ENCODE peak calls at places on chromosome 2, in eight cellular contexts. M is K562, A is adrenal gland, T is breast epithelium, U is sigmoid colon, Q is right lobe of liver, S is tibial nerve, L is stomach. I is an unnamed sample.

GRCh38 chr2:38215511-38215910 is 139.6 kb upstream of the CYP1B1 start:
- DNase-seq in T (no peak), A (no peak), U (no peak), Q (no peak), S (no peak), M (no peak), L (no peak), I (no peak)

GRCh38 chr2:165791811-165792454 is 2.1 kb downstream of the GALNT3 start:
- DNase-seq in S (no peak), T (no peak), Q (no peak), M (no peak), U (no peak), A (no peak), L (no peak), I (no peak)

GRCh38 chr2:130374587-130375290 is 18.9 kb downstream of the PTPN18 start:
- DNase-seq in A (no peak), M (peak; percentile 43), S (no peak), Q (no peak), U (peak; percentile 56), T (no peak), L (no peak), I (peak; percentile 15)

GRCh38 chr2:20019747-20020146 is 7.3 kb upstream of the MATN3 start:
- DNase-seq in M (no peak), U (no peak), Q (no peak), A (no peak), S (no peak), T (no peak), L (no peak), I (no peak)

GRCh38 chr2:129887688-129888266 is 91.7 kb upstream of the RAB6C start:
- DNase-seq in L (peak; percentile 11), U (no peak), T (no peak), S (no peak), M (no peak), Q (no peak), A (no peak), I (no peak)

GRCh38 chr2:175012516-175012915 is 7.3 kb upstream of the CHN1 start:
- DNase-seq in S (no peak), U (no peak), M (no peak), L (no peak), Q (no peak), T (no peak), A (no peak), I (no peak)

GRCh38 chr2:45394216-45394615 is 216.9 kb downstream of the SRBD1 start:
- DNase-seq in A (no peak), L (no peak), U (no peak), M (no peak), S (no peak), Q (no peak), T (no peak), I (no peak)

GRCh38 chr2:189265696-189266320 is 86.2 kb upstream of the COL5A2 start:
- DNase-seq in L (no peak), M (no peak), U (no peak), Q (no peak), T (no peak), S (no peak), A (no peak), I (no peak)

GRCh38 chr2:241148891-241149674 is at the start of gene PASK:
- DNase-seq in Q (peak; percentile 97), M (peak; percentile 94), T (peak; percentile 93), L (peak; percentile 96), S (peak; percentile 84), A (peak; percentile 92), U (peak; percentile 97), I (peak; percentile 96)
- TF ChIP-seq POLR2A in Q (no peak), M (no peak), T (no peak), L (no peak), S (no peak), A (no peak), U (no peak), I (no peak)

GRCh38 chr2:160407393-160408204 is 86.0 kb downstream of the RBMS1 start:
- DNase-seq in A (peak; percentile 56), L (peak; percentile 53), Q (peak; percentile 72), S (no peak), T (peak; percentile 56), U (peak; percentile 87), M (no peak), I (peak; percentile 87)
- TF ChIP-seq POLR2A in A (peak; percentile 62), L (no peak), Q (peak; percentile 33), S (peak; percentile 19), T (no peak), U (no peak), M (no peak), I (peak; percentile 72)

GRCh38 chr2:74653985-74654882 is at the start of gene SEMA4F:
- DNase-seq in M (peak; percentile 97), A (peak; percentile 97), Q (peak; percentile 97), S (peak; percentile 89), L (peak; percentile 98), U (peak; percentile 97), T (peak; percentile 94), I (peak; percentile 96)
- TF ChIP-seq POLR2A in M (peak; percentile 47), A (no peak), Q (peak; percentile 40), S (no peak), L (no peak), U (no peak), T (no peak), I (peak; percentile 92)

GRCh38 chr2:109479804-109480203 is 134.0 kb downstream of the SEPTIN10 start:
- DNase-seq in S (no peak), Q (no peak), L (no peak), A (no peak), U (no peak), M (no peak), T (no peak), I (no peak)

GRCh38 chr2:109481196-109481555 is 132.6 kb downstream of the SEPTIN10 start:
- DNase-seq in A (no peak), L (peak; percentile 81), U (no peak), T (peak; percentile 29), S (no peak), M (no peak), Q (no peak), I (peak; percentile 14)

GRCh38 chr2:109476908-109477441 is 136.8 kb downstream of the SEPTIN10 start:
- DNase-seq in S (no peak), Q (no peak), L (no peak), T (no peak), A (no peak), M (no peak), U (no peak), I (no peak)

GRCh38 chr2:109480486-109481195 is 133.1 kb downstream of the SEPTIN10 start:
- DNase-seq in Q (no peak), T (no peak), A (no peak), L (peak; percentile 29), U (no peak), S (no peak), M (no peak), I (peak; percentile 20)

DNA sequence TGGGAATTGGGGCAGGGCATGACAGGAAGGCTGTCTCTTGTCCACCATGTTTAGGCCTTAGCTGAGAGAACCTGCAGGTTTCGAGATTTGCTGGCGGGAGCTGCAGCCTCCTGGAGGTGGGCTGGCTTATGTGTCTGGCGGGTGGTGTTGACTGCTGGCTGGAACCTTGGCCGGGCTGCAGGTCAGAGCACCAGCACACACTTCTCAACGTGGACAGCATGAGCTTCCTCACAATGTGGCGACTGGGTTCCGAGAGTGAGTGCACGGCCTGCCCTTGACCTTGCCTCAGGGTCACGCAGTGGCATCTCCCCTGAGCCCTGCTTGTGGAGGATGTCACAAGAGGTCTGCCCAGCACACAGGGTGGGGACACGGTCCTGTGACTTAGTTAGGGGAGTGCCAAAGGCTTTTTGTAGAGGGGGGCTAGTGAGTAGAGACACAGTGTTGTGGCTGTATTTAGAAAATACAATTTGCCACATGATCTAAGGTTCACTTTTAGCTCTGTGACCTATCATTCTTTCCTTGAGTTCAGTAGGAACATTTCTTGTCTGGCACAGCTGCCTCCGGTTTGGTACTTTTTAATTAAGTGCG is 134.8 kb downstream of the SEPTIN10 start:
- DNase-seq in A (no peak), U (no peak), L (no peak), Q (no peak), M (no peak), T (no peak), S (no peak), I (no peak)
- TF ChIP-seq POLR2A in A (no peak), U (no peak), L (no peak), Q (no peak), M (no peak), T (no peak), S (no peak), I (no peak)

GRCh38 chr2:43592443-43592842 is 3.4 kb downstream of the THADA start:
- DNase-seq in S (no peak), M (no peak), U (no peak), L (no peak), A (no peak), T (no peak), Q (no peak), I (no peak)

GRCh38 chr2:43593241-43593640 is 2.6 kb downstream of the THADA start:
- DNase-seq in A (no peak), U (no peak), Q (no peak), S (no peak), L (no peak), T (no peak), M (no peak), I (no peak)

GRCh38 chr2:43594875-43595274 is 963 bp downstream of the THADA start:
- DNase-seq in M (no peak), L (no peak), T (no peak), S (no peak), Q (no peak), U (no peak), A (no peak), I (no peak)

GRCh38 chr2:43595603-43596412 is at the start of gene THADA:
- DNase-seq in U (peak; percentile 100), T (peak; percentile 99), A (peak; percentile 100), Q (peak; percentile 99), M (peak; percentile 99), S (peak; percentile 98), L (peak; percentile 99), I (peak; percentile 99)
- TF ChIP-seq POLR2A in U (peak; percentile 92), T (peak; percentile 92), A (peak; percentile 94), Q (peak; percentile 95), M (peak; percentile 99), S (peak; percentile 94), L (no peak), I (peak; percentile 87)

GRCh38 chr2:1546023-1546591 is 132.8 kb downstream of the TPO start:
- DNase-seq in U (no peak), L (no peak), M (peak; percentile 48), T (no peak), A (no peak), S (no peak), Q (no peak), I (no peak)
- TF ChIP-seq POLR2A in U (no peak), L (no peak), M (no peak), T (no peak), A (no peak), S (no peak), Q (no peak), I (no peak)